ENCODE peak calls at places on chromosomes 2 and 18, in seven cellular contexts. M, F, T, P, Y, Q and G are unnamed samples.

GRCh38 chr2:197349699-197350098 is 39.1 kb upstream of the ANKRD44 start:
- DNase-seq in T (no peak), P (no peak), Y (no peak), F (no peak), Q (no peak), M (no peak), G (no peak)

GRCh38 chr2:188473306-188473705 is 181.6 kb downstream of the GULP1 start:
- DNase-seq in F (no peak), Y (no peak), Q (no peak), P (no peak), M (no peak), T (no peak), G (no peak)

GRCh38 chr18:24227976-24228660 is 89.3 kb downstream of the CABYR start:
- DNase-seq in M (no peak), Y (peak), F (no peak), P (no peak), T (peak), Q (peak), G (no peak)

GRCh38 chr2:240787521-240788472 is 32.2 kb downstream of the KIF1A start:
- DNase-seq in Q (no peak), M (no peak), Y (no peak), P (no peak), T (no peak), F (no peak), G (peak)

GRCh38 chr2:164725542-164725941 is 104.3 kb upstream of the GRB14 start:
- DNase-seq in Q (no peak), M (no peak), P (no peak), Y (no peak), F (no peak), T (no peak), G (no peak)

GRCh38 chr2:232286011-232286868 is 92.3 kb upstream of the ALPP start:
- DNase-seq in F (no peak), T (no peak), P (no peak), M (peak), Q (no peak), Y (no peak), G (no peak)

GRCh38 chr2:35428548-35428947 is 927.0 kb upstream of the CRIM1 start:
- DNase-seq in Y (peak), F (no peak), P (peak), Q (peak), M (no peak), T (peak), G (no peak)

GRCh38 chr18:2903006-2903405 is 56.2 kb downstream of the EMILIN2 start:
- DNase-seq in Q (peak), F (no peak), P (no peak), Y (no peak), M (peak), T (no peak), G (peak)

GRCh38 chr2:88450925-88451575 is 1.4 kb downstream of the FOXI3 start:
- DNase-seq in F (no peak), P (no peak), Q (no peak), Y (no peak), M (no peak), T (no peak), G (peak)

GRCh38 chr2:163647300-163647699 is 88.5 kb downstream of the FIGN start:
- DNase-seq in Y (no peak), T (no peak), P (no peak), Q (no peak), M (no peak), F (no peak), G (no peak)

GRCh38 chr18:26468931-26469340 is 79.4 kb downstream of the KCTD1 start:
- DNase-seq in Y (no peak), Q (no peak), F (no peak), P (peak), M (no peak), T (peak), G (no peak)

GRCh38 chr2:236352761-236353593 is 88.8 kb upstream of the ASB18 start:
- DNase-seq in M (peak), Y (peak), F (no peak), Q (peak), T (peak), P (peak), G (no peak)

GRCh38 chr18:58354051-58354450 is 274.8 kb downstream of the ALPK2 start:
- DNase-seq in Y (no peak), F (no peak), M (no peak), P (no peak), Q (no peak), T (no peak), G (no peak)

GRCh38 chr2:161952722-161953322 is 121.2 kb downstream of the DPP4 start:
- DNase-seq in T (no peak), P (no peak), Q (no peak), Y (no peak), F (no peak), M (no peak), G (no peak)

GRCh38 chr2:241273552-241273988 is 41.9 kb downstream of the HDLBP start:
- DNase-seq in Y (no peak), T (no peak), Q (no peak), F (no peak), P (peak), M (no peak), G (no peak)

GRCh38 chr18:573385-573784 is 6.8 kb upstream of the CETN1 start:
- DNase-seq in M (no peak), F (no peak), Q (no peak), T (no peak), P (no peak), Y (no peak), G (no peak)

GRCh38 chr18:62037989-62038778 is 145.4 kb upstream of the RNF152 start:
- DNase-seq in Q (peak), M (peak), F (no peak), T (no peak), Y (peak), P (no peak), G (no peak)

GRCh38 chr2:23241611-23242245 is 143.3 kb upstream of the KLHL29 start:
- DNase-seq in F (no peak), T (peak), P (no peak), Q (no peak), M (no peak), Y (no peak), G (no peak)

GRCh38 chr18:38545071-38545470 is 979.5 kb upstream of the CELF4 start:
- DNase-seq in Y (no peak), P (peak), F (no peak), Q (no peak), M (no peak), T (peak), G (no peak)

GRCh38 chr2:144143294-144144092 is 376.4 kb downstream of the ZEB2 start:
- DNase-seq in T (no peak), F (no peak), P (no peak), Q (no peak), Y (no peak), M (no peak), G (no peak)

DNA sequence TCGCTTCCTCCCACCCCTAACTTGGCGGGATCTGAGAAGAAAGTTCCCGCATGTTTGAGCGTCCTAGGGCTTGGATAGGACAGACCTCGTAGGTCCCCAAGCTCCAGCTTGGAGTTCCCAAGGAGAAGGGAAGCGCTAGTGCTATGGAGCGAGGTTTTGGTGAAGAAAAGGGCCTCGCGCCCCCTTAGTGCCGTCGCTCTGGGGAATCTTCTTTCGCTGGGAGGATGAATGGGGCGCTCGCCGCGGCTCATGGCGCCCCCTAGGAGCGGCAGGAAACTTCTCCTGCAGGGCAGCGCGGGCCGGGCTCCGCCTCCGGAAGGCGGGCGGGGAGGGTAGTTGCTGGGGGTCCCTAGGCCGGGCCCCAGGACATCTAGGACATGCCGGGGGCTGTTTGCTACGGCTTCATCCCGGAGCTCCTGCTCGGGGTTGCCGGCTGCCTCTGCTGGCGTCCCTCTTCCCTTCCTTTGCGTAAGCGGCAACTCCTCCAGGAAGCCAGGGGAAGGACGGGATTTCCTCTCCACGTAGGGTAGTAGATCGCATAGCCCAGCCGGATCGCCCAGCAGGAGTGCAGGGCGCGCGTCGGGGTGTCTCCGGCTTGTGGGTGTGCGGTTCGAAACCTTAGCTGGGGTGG is 11.9 kb upstream of the SKOR2 start:
- DNase-seq in P (peak), T (no peak), Q (peak), M (no peak), Y (no peak), F (no peak), G (no peak)
- H3K4me3 ChIP-seq in P (peak), T (peak), Q (peak), M (peak), Y (peak), F (peak), G (no peak)

DNA sequence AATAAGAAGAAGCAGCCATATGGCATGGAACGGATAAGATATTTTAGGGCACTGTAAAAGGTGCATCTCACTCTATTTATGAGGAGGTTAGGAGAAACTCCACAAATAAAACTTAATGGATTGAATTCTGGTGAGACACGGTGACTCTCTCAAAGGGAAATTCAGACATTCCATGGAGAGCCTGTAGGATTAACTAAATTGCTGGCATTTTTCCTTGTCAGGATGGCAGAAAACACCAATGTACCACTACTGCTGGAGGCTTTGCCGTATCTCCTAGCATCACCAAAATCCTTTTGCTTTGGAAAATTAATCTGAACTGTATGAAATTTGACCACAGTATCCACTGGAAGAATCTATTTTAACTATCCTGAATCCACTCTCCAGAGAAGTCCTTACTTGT is 79.3 kb downstream of the RBM43 start:
- DNase-seq in F (no peak), T (no peak), P (no peak), M (no peak), Q (no peak), Y (no peak), G (no peak)
- H3K4me3 ChIP-seq in F (no peak), T (no peak), P (no peak), M (no peak), Q (no peak), Y (no peak), G (no peak)

GRCh38 chr2:209146682-209147320 is 277.0 kb upstream of the MAP2 start:
- DNase-seq in M (no peak), T (no peak), Y (no peak), P (no peak), F (no peak), Q (no peak), G (no peak)
- H3K4me3 ChIP-seq in M (no peak), T (no peak), Y (no peak), P (no peak), F (no peak), Q (no peak), G (no peak)

DNA sequence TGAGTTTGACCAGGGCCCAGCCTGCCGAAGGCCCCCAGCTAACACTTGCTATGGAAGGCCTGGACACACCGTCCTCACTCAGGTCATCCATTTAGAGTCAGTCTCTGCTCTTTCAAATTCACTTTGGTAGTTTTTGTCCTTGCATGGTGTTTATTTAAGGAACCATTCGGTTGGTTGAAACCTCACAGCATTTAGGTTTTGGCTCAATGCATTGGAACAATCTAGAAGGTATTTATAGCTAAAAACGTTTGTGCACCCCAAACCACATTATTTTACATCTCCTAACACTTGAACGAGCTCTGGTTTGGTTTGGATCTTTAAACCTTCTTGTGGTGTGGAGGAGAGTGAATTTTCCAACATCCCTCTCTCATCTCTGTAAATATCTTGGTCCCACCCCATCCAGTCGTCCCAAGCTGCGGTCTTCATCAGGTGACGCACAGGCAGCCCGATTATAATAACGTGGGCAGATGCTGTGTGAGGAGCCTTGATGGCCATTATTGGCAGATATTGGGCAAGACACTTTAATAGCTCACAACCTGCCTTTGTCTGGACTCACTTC is 287.9 kb downstream of the LPIN1 start:
- DNase-seq in Y (no peak), Q (no peak), T (no peak), F (no peak), P (no peak), M (no peak), G (no peak)
- H3K4me3 ChIP-seq in Y (no peak), Q (no peak), T (no peak), F (no peak), P (no peak), M (no peak), G (no peak)

DNA sequence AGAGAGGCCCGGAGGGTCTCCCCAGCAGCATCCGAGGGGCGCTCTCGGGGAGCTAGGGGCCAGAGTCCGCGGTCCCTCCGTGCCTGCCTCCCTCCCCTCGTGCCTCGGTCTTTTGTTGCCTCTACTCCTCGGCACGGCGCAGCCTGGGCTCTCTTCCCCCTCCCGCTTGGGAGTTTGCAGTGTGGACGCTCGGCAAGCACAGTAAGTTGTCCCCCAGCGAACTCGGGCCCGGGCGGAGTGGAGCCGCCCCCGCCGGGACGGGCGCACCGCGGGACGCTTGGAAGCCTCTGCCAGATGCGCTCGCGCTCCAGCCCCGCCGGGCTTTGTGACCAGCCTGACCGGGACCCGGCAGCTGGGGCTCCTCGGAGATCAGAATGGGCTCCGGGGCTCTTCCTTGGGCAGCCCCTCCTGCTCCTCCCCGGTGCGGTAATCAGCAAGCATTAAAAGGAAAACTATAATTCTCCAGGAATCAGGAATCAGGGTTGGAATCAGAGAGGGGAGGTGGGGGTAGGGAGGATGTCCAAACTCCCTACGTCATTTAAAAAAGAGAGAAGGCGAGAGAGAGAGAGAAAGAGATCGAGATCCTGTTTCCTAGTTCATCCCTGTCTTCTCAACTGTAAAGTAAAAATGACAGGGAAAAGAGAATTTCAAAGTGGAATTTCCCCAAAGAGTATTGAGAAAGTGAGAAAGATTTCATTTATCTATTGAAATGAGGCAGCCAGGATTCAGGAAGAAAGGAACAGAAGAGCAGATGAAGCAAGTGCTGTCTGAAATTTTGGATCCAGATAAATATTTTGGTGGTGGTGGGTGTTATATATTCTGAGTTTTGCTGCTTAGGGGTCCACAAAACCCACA is 791 bp upstream of the TMEM200C start:
- DNase-seq in Y (no peak), M (no peak), Q (no peak), P (peak), T (no peak), F (no peak), G (peak)
- H3K4me3 ChIP-seq in Y (peak), M (no peak), Q (no peak), P (peak), T (peak), F (no peak), G (peak)

GRCh38 chr18:9839806-9840205 is 46.0 kb upstream of the TXNDC2 start:
- DNase-seq in T (no peak), F (no peak), P (peak), M (no peak), Q (no peak), Y (no peak), G (no peak)
- H3K4me3 ChIP-seq in T (no peak), F (no peak), P (no peak), M (no peak), Q (no peak), Y (no peak), G (no peak)

DNA sequence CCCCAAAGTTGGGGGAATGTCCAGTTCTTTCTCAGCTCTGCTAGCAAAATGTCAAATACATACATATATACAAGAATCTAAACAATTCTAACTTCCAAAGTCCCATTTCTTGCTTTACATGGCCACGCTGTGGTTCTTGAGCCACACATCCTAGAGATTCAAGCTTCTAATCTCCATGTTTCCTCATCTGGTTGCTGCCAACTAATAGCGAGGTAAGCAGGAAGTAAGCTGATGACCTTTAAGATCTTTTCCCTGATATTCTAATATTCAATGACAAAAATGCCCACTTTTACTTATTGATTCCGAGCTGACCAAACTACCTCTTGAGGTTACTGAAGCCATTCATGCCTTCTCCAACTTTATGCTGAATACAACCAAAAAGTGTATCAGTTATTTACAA is 3.3 kb downstream of the VPS54 start:
- DNase-seq in M (no peak), F (no peak), T (no peak), P (peak), Y (no peak), Q (no peak), G (no peak)
- H3K4me3 ChIP-seq in M (no peak), F (no peak), T (no peak), P (no peak), Y (no peak), Q (no peak), G (no peak)

DNA sequence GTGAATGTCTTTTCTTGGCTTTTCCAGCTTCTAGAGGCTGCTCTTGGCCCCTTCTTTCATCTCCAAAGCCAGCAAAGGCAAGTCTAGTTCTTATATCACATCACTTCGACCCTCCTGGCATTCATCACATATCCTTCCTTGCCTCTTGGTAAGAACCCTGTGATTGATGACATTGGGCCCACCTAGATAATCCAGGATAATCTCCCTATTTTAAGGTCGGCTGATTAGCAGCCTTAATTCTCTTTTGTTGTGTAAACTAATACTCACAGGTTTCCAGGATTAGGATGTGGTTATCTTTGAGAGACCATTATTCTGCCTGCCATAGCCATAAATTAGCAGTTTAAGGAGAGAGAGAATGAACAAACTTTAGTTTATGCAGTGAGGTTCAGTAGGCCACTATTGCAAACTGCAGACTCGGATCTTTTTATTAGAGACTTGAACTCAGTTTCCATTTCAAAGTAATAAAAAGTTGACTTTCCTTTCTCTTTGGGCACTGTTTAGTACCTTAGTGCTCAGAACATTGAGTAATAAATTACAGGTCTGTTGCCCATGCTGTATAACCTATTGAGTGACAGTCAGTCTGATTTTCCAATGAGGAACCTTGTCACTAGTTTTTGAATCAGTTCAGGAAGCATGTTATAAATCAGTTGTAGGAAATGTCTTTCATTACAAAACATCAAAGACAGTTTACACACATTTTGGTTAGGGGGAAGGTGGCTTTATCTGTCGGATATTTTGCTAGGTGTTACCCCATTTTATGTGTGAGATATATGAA is 4.5 kb downstream of the NDUFV2 start:
- DNase-seq in T (no peak), M (no peak), F (no peak), P (peak), Y (no peak), Q (no peak), G (no peak)
- H3K4me3 ChIP-seq in T (no peak), M (peak), F (no peak), P (no peak), Y (no peak), Q (no peak), G (no peak)

GRCh38 chr2:95388878-95389255 is 13.6 kb upstream of the FAHD2A start:
- DNase-seq in M (no peak), P (no peak), Y (no peak), T (no peak), Q (no peak), F (no peak), G (no peak)
- H3K4me3 ChIP-seq in M (no peak), P (no peak), Y (no peak), T (no peak), Q (no peak), F (no peak), G (no peak)

GRCh38 chr2:182302174-182302573 is 124.7 kb downstream of the PDE1A start:
- DNase-seq in F (no peak), Y (peak), M (peak), P (no peak), Q (peak), T (no peak), G (no peak)

GRCh38 chr2:182300603-182301002 is 126.2 kb downstream of the PDE1A start:
- DNase-seq in M (peak), P (no peak), Y (no peak), T (no peak), F (no peak), Q (peak), G (no peak)

GRCh38 chr2:182298456-182298855 is 128.4 kb downstream of the PDE1A start:
- DNase-seq in Q (no peak), F (no peak), Y (no peak), P (no peak), M (no peak), T (no peak), G (no peak)

GRCh38 chr2:182302972-182303371 is 123.9 kb downstream of the PDE1A start:
- DNase-seq in Q (no peak), F (no peak), P (no peak), T (no peak), M (peak), Y (no peak), G (no peak)

GRCh38 chr2:182301093-182301492 is 125.7 kb downstream of the PDE1A start:
- DNase-seq in F (no peak), Q (peak), T (peak), Y (no peak), P (no peak), M (no peak), G (no peak)
- H3K4me3 ChIP-seq in F (no peak), Q (no peak), T (no peak), Y (no peak), P (no peak), M (no peak), G (no peak)